ENCODE peak calls at places on chromosomes 2 and 18, in four cellular contexts. I is MV-4-11, Q is nephron progenitor cell, V is mesothelial cell of epicardium. S is an unnamed sample.

GRCh38 chr2:146893500-146894041 is 951.3 kb upstream of the ACVR2A start:
- DNase-seq in I (no peak), Q (no peak), V (no peak), S (no peak)

GRCh38 chr2:48249631-48250473 is 280.1 kb upstream of the STON1 start:
- DNase-seq in I (peak; percentile 89), Q (no peak), V (no peak), S (no peak)

GRCh38 chr2:64204006-64204632 is 59.9 kb upstream of the PELI1 start:
- DNase-seq in I (peak; percentile 53), Q (no peak), V (peak; percentile 42), S (no peak)

GRCh38 chr2:118974103-118974911 is 32.3 kb downstream of the MARCO start:
- DNase-seq in I (peak; percentile 89), Q (no peak), V (no peak), S (peak; percentile 67)

GRCh38 chr2:147096671-147097070 is 748.2 kb upstream of the ACVR2A start:
- DNase-seq in I (no peak), Q (no peak), V (no peak), S (no peak)

GRCh38 chr2:238099709-238100048 is 461 bp upstream of the ESPNL start:
- DNase-seq in I (no peak), Q (no peak), V (no peak), S (no peak)

GRCh38 chr18:29157057-29157780 is 980.3 kb upstream of the CDH2 start:
- DNase-seq in I (no peak), Q (no peak), V (no peak), S (peak; percentile 15)

GRCh38 chr2:8672940-8673339 is 8.9 kb upstream of the ID2 start:
- DNase-seq in I (no peak), Q (no peak), V (no peak), S (no peak)

GRCh38 chr2:15920696-15921095 is 19.7 kb upstream of the MYCN start:
- DNase-seq in I (no peak), Q (no peak), V (no peak), S (no peak)

GRCh38 chr2:136386046-136386445 is 268.1 kb upstream of the CXCR4 start:
- DNase-seq in I (no peak), Q (no peak), V (no peak), S (no peak)

GRCh38 chr18:2538844-2539243 is 32.5 kb downstream of the METTL4 start:
- DNase-seq in I (no peak), Q (no peak), V (no peak), S (no peak)

S was measured in HT1080.